ENCODE peak calls at places on chromosomes 3 and 15, in seven cellular contexts. One of them, this sample, is unnamed.

GRCh38 chr3:131535131-131535530 is 32.4 kb upstream of the MRPL3 start:
- DNase-seq in stomach: no peak
- DNase-seq in gastrocnemius medialis: no peak
- DNase-seq in progenitor cell of endocrine pancreas: no peak
- DNase-seq in tibial nerve: no peak
- DNase-seq in colonic mucosa: no peak
- DNase-seq in foreskin fibroblast: peak
- DNase-seq in this sample: no peak

GRCh38 chr3:99693636-99694035 is 55.2 kb downstream of the COL8A1 start:
- DNase-seq in colonic mucosa: no peak
- DNase-seq in tibial nerve: no peak
- DNase-seq in stomach: no peak
- DNase-seq in progenitor cell of endocrine pancreas: no peak
- DNase-seq in gastrocnemius medialis: no peak
- DNase-seq in foreskin fibroblast: no peak
- DNase-seq in this sample: no peak

GRCh38 chr3:156628095-156628690 is 46.2 kb upstream of the TIPARP start:
- DNase-seq in stomach: no peak
- DNase-seq in colonic mucosa: no peak
- DNase-seq in progenitor cell of endocrine pancreas: no peak
- DNase-seq in tibial nerve: no peak
- DNase-seq in gastrocnemius medialis: no peak
- DNase-seq in foreskin fibroblast: no peak
- DNase-seq in this sample: peak

GRCh38 chr3:151841801-151842200 is 27.9 kb downstream of the AADAC start:
- DNase-seq in gastrocnemius medialis: no peak
- DNase-seq in progenitor cell of endocrine pancreas: no peak
- DNase-seq in tibial nerve: no peak
- DNase-seq in foreskin fibroblast: peak
- DNase-seq in stomach: no peak
- DNase-seq in colonic mucosa: no peak
- DNase-seq in this sample: no peak

GRCh38 chr3:192212979-192213378 is 514.4 kb downstream of the FGF12 start:
- DNase-seq in colonic mucosa: no peak
- DNase-seq in foreskin fibroblast: no peak
- DNase-seq in gastrocnemius medialis: no peak
- DNase-seq in progenitor cell of endocrine pancreas: no peak
- DNase-seq in tibial nerve: no peak
- DNase-seq in stomach: no peak
- DNase-seq in this sample: no peak

GRCh38 chr15:79673416-79674123 is 223.2 kb downstream of the MTHFS start:
- DNase-seq in stomach: no peak
- DNase-seq in foreskin fibroblast: peak
- DNase-seq in colonic mucosa: no peak
- DNase-seq in gastrocnemius medialis: no peak
- DNase-seq in progenitor cell of endocrine pancreas: no peak
- DNase-seq in tibial nerve: no peak
- DNase-seq in this sample: no peak

GRCh38 chr3:62559831-62560445 is 186.6 kb upstream of the FEZF2 start:
- DNase-seq in tibial nerve: no peak
- DNase-seq in stomach: no peak
- DNase-seq in progenitor cell of endocrine pancreas: no peak
- DNase-seq in foreskin fibroblast: peak
- DNase-seq in colonic mucosa: no peak
- DNase-seq in gastrocnemius medialis: no peak
- DNase-seq in this sample: no peak

GRCh38 chr3:43187836-43188479 is 82.1 kb upstream of the POMGNT2 start:
- DNase-seq in progenitor cell of endocrine pancreas: no peak
- DNase-seq in tibial nerve: no peak
- DNase-seq in gastrocnemius medialis: no peak
- DNase-seq in stomach: no peak
- DNase-seq in colonic mucosa: no peak
- DNase-seq in foreskin fibroblast: no peak
- DNase-seq in this sample: no peak

GRCh38 chr3:110178965-110179364 is 841.6 kb upstream of the DPPA4 start:
- DNase-seq in tibial nerve: no peak
- DNase-seq in colonic mucosa: no peak
- DNase-seq in progenitor cell of endocrine pancreas: no peak
- DNase-seq in stomach: no peak
- DNase-seq in gastrocnemius medialis: no peak
- DNase-seq in foreskin fibroblast: peak
- DNase-seq in this sample: no peak

GRCh38 chr15:101619615-101619865 is 32.6 kb downstream of the TM2D3 start:
- DNase-seq in stomach: no peak
- DNase-seq in gastrocnemius medialis: no peak
- DNase-seq in foreskin fibroblast: no peak
- DNase-seq in tibial nerve: no peak
- DNase-seq in colonic mucosa: no peak
- DNase-seq in progenitor cell of endocrine pancreas: no peak
- DNase-seq in this sample: no peak

DNA sequence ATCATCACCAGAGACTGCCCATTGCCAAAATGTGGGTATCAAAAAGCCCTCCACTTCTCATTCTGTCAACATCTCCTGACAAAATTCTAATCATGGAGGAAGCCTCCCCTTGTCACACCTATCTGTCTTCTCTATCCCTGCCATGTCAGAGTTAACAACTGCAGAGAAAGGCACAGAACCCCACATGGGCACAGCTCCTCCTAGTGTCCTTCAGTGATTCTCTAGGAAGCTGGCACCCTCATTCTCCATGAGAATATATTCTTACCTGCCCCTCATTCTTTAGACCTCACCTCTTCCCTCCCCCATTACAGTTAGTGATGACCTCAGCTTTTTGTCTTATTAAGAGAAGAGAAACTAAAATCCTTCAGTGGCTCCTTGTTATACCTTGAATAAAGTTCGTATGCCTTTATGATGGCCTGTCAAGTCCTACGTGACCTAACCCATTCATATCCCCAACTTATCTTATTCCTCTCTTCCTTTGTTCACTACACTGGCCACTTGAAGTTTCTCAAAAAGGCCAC is 44.6 kb downstream of the NME9 start:
- DNase-seq in progenitor cell of endocrine pancreas: no peak
- DNase-seq in foreskin fibroblast: no peak
- DNase-seq in gastrocnemius medialis: no peak
- DNase-seq in tibial nerve: no peak
- DNase-seq in stomach: no peak
- DNase-seq in colonic mucosa: no peak
- DNase-seq in this sample: no peak
- TF ChIP-seq CTCF in progenitor cell of endocrine pancreas: no peak
- TF ChIP-seq CTCF in foreskin fibroblast: peak
- TF ChIP-seq CTCF in gastrocnemius medialis: no peak
- TF ChIP-seq CTCF in tibial nerve: no peak
- TF ChIP-seq CTCF in stomach: no peak
- TF ChIP-seq CTCF in colonic mucosa: no peak
- TF ChIP-seq CTCF in this sample: no peak

DNA sequence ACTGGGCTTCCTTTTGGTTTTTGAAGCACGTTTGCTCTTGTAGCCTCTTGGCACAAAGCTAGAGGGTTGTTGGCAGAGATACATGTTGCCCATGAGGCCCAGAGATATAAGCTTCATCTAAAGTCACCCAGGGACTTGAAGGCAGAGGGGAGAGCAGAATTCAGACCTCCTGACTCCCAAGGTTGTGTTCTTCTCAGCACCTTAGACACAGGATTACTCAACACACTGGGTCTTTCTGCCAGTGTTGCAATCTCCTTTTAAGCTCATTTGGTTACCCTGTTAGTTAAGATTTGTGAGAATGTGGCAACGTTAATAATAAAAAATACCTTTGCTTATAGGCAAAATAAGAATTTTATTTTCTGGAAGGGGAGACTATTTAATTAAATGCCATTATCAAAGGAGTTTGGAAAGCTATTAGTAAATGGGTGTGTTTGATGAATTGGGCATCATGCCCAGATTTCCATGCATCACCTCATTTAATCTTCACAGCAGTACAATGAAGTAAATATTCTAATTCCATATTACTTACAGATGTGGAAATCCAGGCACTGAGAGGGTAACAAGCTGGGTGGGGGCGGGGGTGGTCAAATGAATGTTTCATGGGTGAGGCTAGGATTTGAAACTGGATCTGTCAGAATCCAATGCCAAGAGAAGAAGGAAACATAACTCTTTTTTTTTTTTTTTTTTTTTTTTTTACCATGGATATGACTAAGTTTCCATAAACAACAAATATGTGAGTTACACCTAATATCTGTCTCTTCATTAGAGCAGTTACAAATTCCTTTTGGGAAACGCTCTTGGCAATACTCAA is 183.3 kb downstream of the NR1D2 start:
- DNase-seq in stomach: no peak
- DNase-seq in gastrocnemius medialis: no peak
- DNase-seq in tibial nerve: no peak
- DNase-seq in progenitor cell of endocrine pancreas: no peak
- DNase-seq in foreskin fibroblast: peak
- DNase-seq in colonic mucosa: no peak
- DNase-seq in this sample: no peak
- TF ChIP-seq CTCF in stomach: no peak
- TF ChIP-seq CTCF in gastrocnemius medialis: no peak
- TF ChIP-seq CTCF in tibial nerve: no peak
- TF ChIP-seq CTCF in progenitor cell of endocrine pancreas: no peak
- TF ChIP-seq CTCF in foreskin fibroblast: no peak
- TF ChIP-seq CTCF in colonic mucosa: no peak
- TF ChIP-seq CTCF in this sample: no peak

DNA sequence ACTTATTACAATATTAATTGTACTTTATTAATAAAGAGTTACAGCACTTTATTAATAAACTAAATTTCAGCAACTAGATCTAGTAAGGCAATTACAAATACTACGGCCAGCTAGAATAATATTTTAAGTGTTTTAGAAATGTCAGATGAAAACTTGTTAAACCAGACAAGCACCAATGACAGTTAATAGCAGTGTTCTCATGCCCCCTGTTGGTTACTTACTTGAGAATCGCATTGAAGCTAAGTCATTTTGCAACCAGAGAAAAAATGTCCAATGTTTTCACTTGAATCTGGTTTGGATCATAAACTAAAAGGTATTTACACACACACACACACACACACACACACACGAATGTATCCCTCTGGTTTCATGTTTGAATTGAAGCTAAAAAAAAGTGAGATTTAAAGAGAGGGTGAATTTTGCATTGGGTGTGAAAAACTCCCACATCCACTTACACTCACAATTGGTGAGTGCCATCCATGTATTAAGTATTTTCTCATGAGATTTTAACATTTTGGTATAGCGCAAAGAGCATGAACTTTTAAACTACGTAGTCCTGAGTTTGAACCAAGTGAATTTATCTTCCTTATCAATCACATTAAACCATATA is 347.7 kb downstream of the ZBBX start:
- DNase-seq in colonic mucosa: no peak
- DNase-seq in foreskin fibroblast: no peak
- DNase-seq in stomach: no peak
- DNase-seq in tibial nerve: no peak
- DNase-seq in gastrocnemius medialis: no peak
- DNase-seq in progenitor cell of endocrine pancreas: no peak
- DNase-seq in this sample: peak
- TF ChIP-seq CTCF in colonic mucosa: no peak
- TF ChIP-seq CTCF in foreskin fibroblast: no peak
- TF ChIP-seq CTCF in stomach: peak
- TF ChIP-seq CTCF in tibial nerve: no peak
- TF ChIP-seq CTCF in gastrocnemius medialis: no peak
- TF ChIP-seq CTCF in progenitor cell of endocrine pancreas: peak
- TF ChIP-seq CTCF in this sample: peak

GRCh38 chr3:137300703-137301102 is 342.9 kb downstream of the IL20RB start:
- DNase-seq in gastrocnemius medialis: no peak
- DNase-seq in tibial nerve: no peak
- DNase-seq in progenitor cell of endocrine pancreas: no peak
- DNase-seq in colonic mucosa: no peak
- DNase-seq in foreskin fibroblast: no peak
- DNase-seq in stomach: no peak
- DNase-seq in this sample: no peak

GRCh38 chr3:137304313-137305056 is 346.7 kb downstream of the IL20RB start:
- DNase-seq in colonic mucosa: no peak
- DNase-seq in stomach: no peak
- DNase-seq in progenitor cell of endocrine pancreas: no peak
- DNase-seq in foreskin fibroblast: no peak
- DNase-seq in gastrocnemius medialis: no peak
- DNase-seq in tibial nerve: no peak
- DNase-seq in this sample: no peak
- TF ChIP-seq CTCF in colonic mucosa: no peak
- TF ChIP-seq CTCF in stomach: no peak
- TF ChIP-seq CTCF in progenitor cell of endocrine pancreas: no peak
- TF ChIP-seq CTCF in foreskin fibroblast: no peak
- TF ChIP-seq CTCF in gastrocnemius medialis: no peak
- TF ChIP-seq CTCF in tibial nerve: no peak
- TF ChIP-seq CTCF in this sample: no peak

GRCh38 chr3:48655586-48655985 is 7.1 kb downstream of the CELSR3 start:
- DNase-seq in stomach: no peak
- DNase-seq in progenitor cell of endocrine pancreas: no peak
- DNase-seq in foreskin fibroblast: peak
- DNase-seq in tibial nerve: no peak
- DNase-seq in colonic mucosa: no peak
- DNase-seq in gastrocnemius medialis: no peak
- DNase-seq in this sample: no peak

GRCh38 chr3:48652923-48653715 is 9.6 kb downstream of the CELSR3 start:
- DNase-seq in tibial nerve: no peak
- DNase-seq in foreskin fibroblast: no peak
- DNase-seq in gastrocnemius medialis: no peak
- DNase-seq in stomach: no peak
- DNase-seq in colonic mucosa: no peak
- DNase-seq in progenitor cell of endocrine pancreas: no peak
- DNase-seq in this sample: peak

GRCh38 chr3:48656841-48657281 is 5.8 kb downstream of the CELSR3 start:
- DNase-seq in foreskin fibroblast: no peak
- DNase-seq in tibial nerve: no peak
- DNase-seq in colonic mucosa: no peak
- DNase-seq in gastrocnemius medialis: no peak
- DNase-seq in progenitor cell of endocrine pancreas: no peak
- DNase-seq in stomach: no peak
- DNase-seq in this sample: no peak

GRCh38 chr3:48655063-48655462 is 7.6 kb downstream of the CELSR3 start:
- DNase-seq in gastrocnemius medialis: no peak
- DNase-seq in foreskin fibroblast: no peak
- DNase-seq in progenitor cell of endocrine pancreas: no peak
- DNase-seq in stomach: no peak
- DNase-seq in tibial nerve: no peak
- DNase-seq in colonic mucosa: no peak
- DNase-seq in this sample: no peak

DNA sequence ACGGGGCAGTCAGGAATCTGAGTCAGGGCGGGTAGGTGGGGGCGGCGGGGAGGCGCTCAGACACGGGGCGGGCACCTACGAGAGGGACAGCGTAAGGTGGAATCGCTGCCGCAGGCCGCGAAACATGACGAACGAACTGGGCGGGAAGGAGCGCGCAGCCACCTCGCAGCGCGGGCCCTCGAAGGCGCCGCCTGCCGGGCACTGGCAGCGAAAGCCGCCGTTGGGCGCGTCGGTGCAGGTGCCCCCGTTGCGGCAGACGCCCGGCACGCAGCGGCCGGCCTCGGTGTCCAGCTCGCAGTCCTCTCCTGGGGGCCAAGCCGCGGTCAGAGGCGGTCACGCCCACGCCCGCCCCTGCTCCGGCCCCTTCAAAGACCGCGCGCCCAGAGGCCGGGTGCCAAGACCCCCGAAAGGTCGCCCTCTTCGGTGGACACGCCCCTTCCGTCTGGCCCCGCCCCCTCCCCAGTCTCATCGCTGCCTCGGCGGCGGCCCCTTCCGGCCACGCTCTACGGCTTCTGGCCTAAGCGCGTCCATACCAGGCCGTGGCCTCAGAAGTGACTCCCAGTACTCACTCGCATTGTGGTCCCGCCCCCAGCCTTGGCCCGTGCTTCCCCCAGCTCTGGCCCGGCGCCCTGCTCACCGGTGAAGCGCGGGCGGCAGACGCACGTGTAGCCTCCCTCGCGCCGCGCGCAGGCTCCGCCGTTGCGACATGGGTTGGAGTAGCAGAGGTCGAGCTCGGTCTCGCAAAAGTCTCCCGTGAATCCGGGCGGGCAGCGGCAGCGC is 6.4 kb downstream of the CELSR3 start:
- DNase-seq in gastrocnemius medialis: peak
- DNase-seq in progenitor cell of endocrine pancreas: peak
- DNase-seq in colonic mucosa: peak
- DNase-seq in stomach: peak
- DNase-seq in foreskin fibroblast: peak
- DNase-seq in tibial nerve: peak
- DNase-seq in this sample: no peak
- TF ChIP-seq CTCF in gastrocnemius medialis: peak
- TF ChIP-seq CTCF in progenitor cell of endocrine pancreas: peak
- TF ChIP-seq CTCF in colonic mucosa: peak
- TF ChIP-seq CTCF in stomach: peak
- TF ChIP-seq CTCF in foreskin fibroblast: peak
- TF ChIP-seq CTCF in tibial nerve: peak
- TF ChIP-seq CTCF in this sample: no peak